ENCODE peak calls at places on chromosomes 11 and 22, in four cellular contexts. X, T, N and W are unnamed samples.
A peak's percentile ranks its signal among the peaks of the same experiment; 100 is the strongest.

GRCh38 chr22:44739024-44739423 is 13.4 kb upstream of the ARHGAP8 start:
- DNase-seq in X (no peak), T (no peak), N (no peak), W (peak; percentile 17)

GRCh38 chr11:75072582-75072981 is 24.1 kb downstream of the OR2AT4 start:
- DNase-seq in X (no peak), T (peak; percentile 53), N (no peak), W (no peak)

GRCh38 chr11:72609045-72609444 is 65.2 kb downstream of the PDE2A start:
- DNase-seq in X (no peak), T (no peak), N (peak; percentile 57), W (no peak)

GRCh38 chr22:48945621-48946458 is 881.8 kb downstream of the BRD1 start:
- DNase-seq in X (no peak), T (peak; percentile 36), N (no peak), W (no peak)

GRCh38 chr11:122204206-122204605 is 88.2 kb upstream of the BLID start:
- DNase-seq in X (no peak), T (no peak), N (no peak), W (no peak)

GRCh38 chr11:24457985-24458384 is 38.9 kb upstream of the LUZP2 start:
- DNase-seq in X (no peak), T (no peak), N (no peak), W (no peak)

GRCh38 chr11:75024068-75024449 is 35.3 kb downstream of the NEU3 start:
- DNase-seq in X (no peak), T (no peak), N (no peak), W (no peak)

GRCh38 chr11:122742350-122742749 is 86.8 kb downstream of the UBASH3B start:
- DNase-seq in X (no peak), T (no peak), N (no peak), W (no peak)

GRCh38 chr11:47148903-47149535 is 27.7 kb downstream of the ARFGAP2 start:
- DNase-seq in X (no peak), T (no peak), N (no peak), W (no peak)

GRCh38 chr22:37852418-37852817 is 3.2 kb downstream of the EIF3L start:
- DNase-seq in X (no peak), T (no peak), N (no peak), W (no peak)

GRCh38 chr11:102986815-102987214 is 31.3 kb upstream of the MMP13 start:
- DNase-seq in X (no peak), T (no peak), N (no peak), W (no peak)

GRCh38 chr11:67022341-67022933 is 497 bp upstream of the SYT12 start:
- DNase-seq in X (no peak), T (no peak), N (no peak), W (peak; percentile 69)

GRCh38 chr11:36672815-36673450 is 74.9 kb upstream of the RAG2 start:
- DNase-seq in X (no peak), T (peak; percentile 55), N (peak; percentile 32), W (peak; percentile 33)

GRCh38 chr11:64268687-64269379 is 15.6 kb downstream of the BAD start:
- DNase-seq in X (peak; percentile 49), T (peak; percentile 33), N (peak; percentile 36), W (peak; percentile 77)

GRCh38 chr22:47374273-47374771 is 611.9 kb downstream of the TBC1D22A start:
- DNase-seq in X (no peak), T (no peak), N (no peak), W (no peak)

GRCh38 chr11:73246303-73246702 is 25.8 kb upstream of the P2RY6 start:
- DNase-seq in X (no peak), T (no peak), N (no peak), W (no peak)

GRCh38 chr11:96543177-96543576 is 153.4 kb downstream of the JRKL start:
- DNase-seq in X (no peak), T (no peak), N (no peak), W (no peak)

GRCh38 chr11:69670158-69670845 is 4.9 kb downstream of the LTO1 start:
- DNase-seq in X (peak; percentile 89), T (peak; percentile 77), N (peak; percentile 81), W (peak; percentile 93)

GRCh38 chr11:9633674-9634073 is 30.2 kb upstream of the SWAP70 start:
- DNase-seq in X (no peak), T (no peak), N (no peak), W (no peak)

GRCh38 chr11:88122956-88123355 is 52.3 kb downstream of the RAB38 start:
- DNase-seq in X (no peak), T (no peak), N (no peak), W (no peak)

GRCh38 chr11:77009533-77010160 is 24.6 kb upstream of the B3GNT6 start:
- DNase-seq in X (no peak), T (no peak), N (no peak), W (no peak)

GRCh38 chr11:55967914-55968313 is 1.8 kb downstream of the OR10AG1 start:
- DNase-seq in X (no peak), T (no peak), N (no peak), W (no peak)

GRCh38 chr11:1765871-1766718 is 2.4 kb upstream of the CTSD start:
- DNase-seq in X (peak; percentile 73), T (no peak), N (no peak), W (no peak)

GRCh38 chr11:60776167-60776566 is 9.0 kb upstream of the MS4A10 start:
- DNase-seq in X (no peak), T (no peak), N (no peak), W (no peak)

GRCh38 chr22:35054064-35054463 is 11.9 kb upstream of the ISX start:
- DNase-seq in X (no peak), T (no peak), N (no peak), W (no peak)

GRCh38 chr11:11416502-11416901 is 63.5 kb upstream of the CSNK2A3 start:
- DNase-seq in X (no peak), T (no peak), N (no peak), W (no peak)

GRCh38 chr11:126833020-126833419 is 167.6 kb downstream of the KIRREL3 start:
- DNase-seq in X (no peak), T (no peak), N (no peak), W (no peak)

GRCh38 chr11:133082851-133083488 is 449.3 kb downstream of the OPCML start:
- DNase-seq in X (peak; percentile 86), T (peak; percentile 12), N (peak; percentile 76), W (peak; percentile 95)
- TF ChIP-seq FOXJ3 in X (no peak), T (no peak), N (no peak), W (no peak)

GRCh38 chr11:396948-397548 is 3.0 kb downstream of the PKP3 start:
- DNase-seq in X (no peak), T (peak; percentile 63), N (no peak), W (peak; percentile 95)

GRCh38 chr11:396511-396947 is 2.5 kb downstream of the PKP3 start:
- DNase-seq in X (peak; percentile 46), T (peak; percentile 60), N (no peak), W (peak; percentile 86)

GRCh38 chr11:398826-399225 is 4.8 kb downstream of the PKP3 start:
- DNase-seq in X (no peak), T (no peak), N (no peak), W (no peak)

GRCh38 chr11:400241-400729 is 6.3 kb downstream of the PKP3 start:
- DNase-seq in X (peak; percentile 12), T (no peak), N (no peak), W (no peak)

DNA sequence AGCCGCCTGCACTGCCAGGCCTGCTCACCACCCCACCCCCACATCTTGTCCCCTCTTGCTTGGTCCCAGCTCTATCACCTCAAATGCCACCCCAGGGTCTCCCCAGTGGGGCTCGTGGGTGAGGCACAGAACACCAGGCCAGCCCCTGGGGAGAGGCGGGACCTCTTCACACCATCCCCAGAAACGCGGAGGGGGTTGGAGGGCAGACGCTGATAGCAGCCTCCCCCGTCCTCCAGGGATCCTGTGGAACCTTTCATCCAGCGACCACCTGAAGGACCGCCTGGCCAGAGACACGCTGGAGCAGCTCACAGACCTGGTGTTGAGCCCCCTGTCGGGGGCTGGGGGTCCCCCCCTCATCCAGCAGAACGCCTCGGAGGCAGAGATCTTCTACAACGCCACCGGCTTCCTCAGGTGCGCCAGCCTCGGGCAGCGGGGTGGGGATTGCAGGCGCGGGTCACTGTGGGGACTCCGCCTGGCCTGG is 5.8 kb downstream of the PKP3 start:
- DNase-seq in X (no peak), T (no peak), N (no peak), W (no peak)
- TF ChIP-seq FOXJ3 in X (no peak), T (no peak), N (no peak), W (no peak)

GRCh38 chr11:20193307-20193706 is 33.0 kb upstream of the DBX1 start:
- DNase-seq in X (no peak), T (no peak), N (no peak), W (no peak)
- TF ChIP-seq FOXJ3 in X (no peak), T (no peak), N (no peak), W (no peak)

GRCh38 chr11:117821431-117821830 is 3.1 kb downstream of the FXYD2 start:
- DNase-seq in X (no peak), T (no peak), N (no peak), W (no peak)

GRCh38 chr11:117822522-117823033 is 2.0 kb downstream of the FXYD2 start:
- DNase-seq in X (no peak), T (no peak), N (no peak), W (no peak)

GRCh38 chr11:117820516-117820915 is 4.0 kb downstream of the FXYD2 start:
- DNase-seq in X (no peak), T (no peak), N (no peak), W (no peak)

GRCh38 chr11:117823294-117823940 is 1.1 kb downstream of the FXYD2 start:
- DNase-seq in X (peak; percentile 15), T (no peak), N (no peak), W (no peak)

DNA sequence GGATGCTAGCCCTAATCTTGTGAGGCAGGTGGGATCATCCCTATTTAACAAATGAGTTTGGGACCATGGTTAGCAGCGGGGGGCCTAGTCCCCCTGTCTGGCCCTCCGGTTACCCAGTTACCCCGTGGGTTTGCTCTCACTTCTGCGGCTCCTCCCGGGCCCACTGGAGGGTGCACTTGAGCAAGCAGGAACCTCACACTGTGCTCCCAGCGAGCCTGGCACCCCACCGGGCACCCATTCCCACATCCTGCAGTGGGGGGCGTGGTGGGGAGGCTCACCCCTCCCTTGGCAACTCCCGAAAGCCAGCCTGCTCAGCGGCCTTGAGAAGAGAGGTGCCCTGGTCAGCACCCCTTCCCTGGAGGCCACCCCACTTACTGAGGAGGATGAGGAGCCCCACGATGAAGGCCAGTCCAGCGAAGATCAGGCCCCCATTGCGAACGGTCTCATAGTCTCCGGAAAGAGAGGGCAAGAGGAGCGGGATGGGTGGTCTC is 2.5 kb downstream of the FXYD2 start:
- DNase-seq in X (peak; percentile 72), T (no peak), N (peak; percentile 56), W (peak; percentile 74)
- TF ChIP-seq FOXJ3 in X (no peak), T (no peak), N (no peak), W (no peak)

GRCh38 chr11:91160661-91161060 is 937.8 kb upstream of the CHORDC1 start:
- DNase-seq in X (no peak), T (no peak), N (no peak), W (no peak)

GRCh38 chr11:91158297-91158696 is 935.4 kb upstream of the CHORDC1 start:
- DNase-seq in X (no peak), T (no peak), N (no peak), W (no peak)

GRCh38 chr11:91156041-91156440 is 933.2 kb upstream of the CHORDC1 start:
- DNase-seq in X (no peak), T (no peak), N (no peak), W (no peak)

GRCh38 chr11:91163619-91164451 is 941.0 kb upstream of the CHORDC1 start:
- DNase-seq in X (no peak), T (peak; percentile 2), N (no peak), W (peak; percentile 28)

GRCh38 chr11:91158901-91159537 is 936.2 kb upstream of the CHORDC1 start:
- DNase-seq in X (no peak), T (no peak), N (no peak), W (no peak)
- TF ChIP-seq FOXJ3 in X (no peak), T (no peak), N (no peak), W (no peak)